ENCODE peak calls at places on chromosomes 13 and 19, in seven cellular contexts. G, W, C, Z, L, R and K are unnamed samples.

GRCh38 chr13:24834902-24835510 is 71.0 kb downstream of the RNF17 start:
- DNase-seq in Z (no peak), W (no peak), L (no peak), R (no peak), G (no peak), C (no peak), K (no peak)

GRCh38 chr13:61277088-61277487 is 138.6 kb downstream of the PCDH20 start:
- DNase-seq in Z (no peak), C (no peak), W (no peak), L (no peak), R (no peak), G (no peak), K (no peak)

GRCh38 chr13:24264976-24265375 is 44.4 kb upstream of the C1QTNF9 start:
- DNase-seq in L (no peak), W (no peak), Z (no peak), R (no peak), G (no peak), C (no peak), K (peak)

GRCh38 chr19:34131100-34131499 is 41.2 kb upstream of the LSM14A start:
- DNase-seq in L (peak), Z (no peak), G (no peak), R (no peak), W (no peak), C (peak), K (peak)

GRCh38 chr13:40161008-40161694 is 505.3 kb downstream of the FOXO1 start:
- DNase-seq in C (no peak), R (no peak), G (no peak), Z (no peak), W (no peak), L (peak), K (no peak)

GRCh38 chr19:3366104-3366760 is at the start of gene NFIC:
- DNase-seq in L (peak), R (peak), G (peak), W (peak), Z (peak), C (peak), K (peak)

GRCh38 chr13:106499905-106500304 is 35.6 kb downstream of the EFNB2 start:
- DNase-seq in W (no peak), L (no peak), R (no peak), Z (no peak), C (peak), G (no peak), K (peak)

GRCh38 chr19:35306473-35307246 is 14.7 kb downstream of the MAG start:
- DNase-seq in C (no peak), Z (peak), L (no peak), G (no peak), R (peak), W (no peak), K (peak)

GRCh38 chr19:57613941-57614743 is at the start of gene ZNF134:
- DNase-seq in R (peak), G (peak), C (peak), L (peak), W (peak), Z (peak), K (peak)

GRCh38 chr13:102642475-102642874 is 45.7 kb downstream of the TPP2 start:
- DNase-seq in G (peak), L (no peak), C (no peak), W (no peak), R (peak), Z (no peak), K (peak)

GRCh38 chr13:101429733-101430132 is 13.4 kb upstream of the NALCN start:
- DNase-seq in Z (no peak), G (no peak), W (no peak), C (no peak), L (no peak), R (no peak), K (peak)

GRCh38 chr13:59259416-59260000 is 904.2 kb downstream of the DIAPH3 start:
- DNase-seq in Z (peak), G (no peak), W (no peak), L (no peak), R (no peak), C (no peak), K (no peak)

GRCh38 chr19:3479819-3480215 is 508 bp downstream of the SMIM24 start:
- DNase-seq in W (no peak), L (peak), C (no peak), R (peak), G (no peak), Z (no peak), K (peak)

GRCh38 chr19:6057651-6058365 is 52.5 kb downstream of the RFX2 start:
- DNase-seq in W (peak), L (no peak), Z (no peak), C (no peak), G (peak), R (peak), K (no peak)

GRCh38 chr13:25752957-25753540 is 298.8 kb downstream of the SHISA2 start:
- DNase-seq in C (peak), Z (no peak), L (peak), R (no peak), G (no peak), W (peak), K (peak)

GRCh38 chr13:44465318-44465717 is 91.7 kb downstream of the SERP2 start:
- DNase-seq in R (no peak), G (no peak), L (peak), C (peak), W (no peak), Z (no peak), K (peak)

GRCh38 chr13:87671824-87672603 is 843 bp downstream of the SLITRK5 start:
- DNase-seq in R (peak), C (no peak), Z (peak), W (peak), G (no peak), L (peak), K (no peak)

GRCh38 chr19:39846678-39847486 is 703 bp upstream of the FBL start:
- DNase-seq in Z (peak), C (peak), W (no peak), L (peak), G (no peak), R (peak), K (no peak)

GRCh38 chr19:52345162-52345561 is 9.1 kb downstream of the ZNF610 start:
- DNase-seq in R (no peak), L (peak), Z (no peak), W (no peak), C (no peak), G (no peak), K (no peak)

GRCh38 chr13:35731471-35731870 is 255.0 kb upstream of the MAB21L1 start:
- DNase-seq in R (no peak), L (no peak), C (no peak), Z (no peak), G (no peak), W (no peak), K (no peak)

GRCh38 chr13:20873348-20873747 is 29.2 kb downstream of the XPO4 start:
- DNase-seq in Z (peak), L (peak), C (peak), R (no peak), W (no peak), G (no peak), K (peak)

GRCh38 chr19:50510121-50510670 is 795 bp downstream of the JOSD2 start:
- DNase-seq in L (peak), Z (peak), C (peak), R (no peak), G (no peak), W (no peak), K (no peak)

GRCh38 chr19:55306712-55307111 is 18.4 kb downstream of the TMEM150B start:
- DNase-seq in W (no peak), C (no peak), R (no peak), L (no peak), G (no peak), Z (no peak), K (no peak)

GRCh38 chr19:55305983-55306562 is 19.1 kb downstream of the TMEM150B start:
- DNase-seq in L (no peak), W (no peak), Z (no peak), C (no peak), R (no peak), G (no peak), K (no peak)

GRCh38 chr19:55310498-55310897 is 14.6 kb downstream of the TMEM150B start:
- DNase-seq in C (no peak), W (no peak), Z (no peak), L (no peak), R (no peak), G (no peak), K (no peak)

GRCh38 chr19:55309437-55309836 is 15.7 kb downstream of the TMEM150B start:
- DNase-seq in R (no peak), L (no peak), G (no peak), W (no peak), C (no peak), Z (no peak), K (no peak)

GRCh38 chr19:55308281-55308680 is 16.9 kb downstream of the TMEM150B start:
- DNase-seq in W (no peak), R (no peak), G (no peak), Z (no peak), C (no peak), L (no peak), K (no peak)
- H3K4me3 ChIP-seq in W (no peak), R (no peak), G (no peak), Z (no peak), C (no peak), L (no peak), K (no peak)

GRCh38 chr13:98819382-98819781 is 66.9 kb upstream of the SLC15A1 start:
- DNase-seq in G (no peak), C (peak), Z (no peak), L (no peak), W (peak), R (no peak), K (no peak)
- H3K4me3 ChIP-seq in G (no peak), C (no peak), Z (no peak), L (no peak), W (no peak), R (no peak), K (no peak)

GRCh38 chr19:47613165-47614146 is 4.5 kb downstream of the BICRA start:
- DNase-seq in C (peak), Z (peak), R (no peak), W (peak), G (no peak), L (peak), K (no peak)
- H3K4me3 ChIP-seq in C (peak), Z (peak), R (no peak), W (no peak), G (peak), L (peak), K (no peak)

GRCh38 chr13:113404723-113405471 is 41.0 kb upstream of the GRTP1 start:
- DNase-seq in R (peak), G (no peak), W (no peak), L (no peak), C (no peak), Z (no peak), K (no peak)

GRCh38 chr13:113402471-113403254 is 38.7 kb upstream of the GRTP1 start:
- DNase-seq in L (no peak), R (peak), W (no peak), Z (no peak), G (no peak), C (no peak), K (no peak)

GRCh38 chr13:113405481-113406300 is 41.8 kb upstream of the GRTP1 start:
- DNase-seq in R (peak), L (no peak), C (no peak), G (no peak), W (no peak), Z (no peak), K (no peak)

GRCh38 chr13:113403255-113404104 is 39.5 kb upstream of the GRTP1 start:
- DNase-seq in L (no peak), Z (no peak), R (peak), C (no peak), W (peak), G (no peak), K (no peak)

DNA sequence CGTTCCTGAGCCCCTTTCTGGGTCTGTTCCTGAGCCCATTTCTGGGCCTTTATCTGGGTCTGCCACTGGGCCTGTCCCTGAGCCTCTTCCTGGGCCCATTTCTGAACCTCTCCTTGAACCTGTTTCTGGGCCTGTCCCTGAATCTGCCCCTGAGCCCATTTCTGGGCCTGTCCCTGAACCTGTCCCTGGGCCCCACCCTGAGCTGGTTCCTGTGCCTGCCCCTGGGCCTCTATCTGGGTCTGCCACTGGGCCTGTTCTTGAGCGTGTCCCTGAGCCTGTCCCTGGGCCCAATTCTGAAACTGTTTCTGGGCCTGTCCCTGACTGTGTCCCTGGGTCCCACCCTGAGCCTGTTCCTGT is 40.4 kb upstream of the GRTP1 start:
- DNase-seq in R (no peak), L (no peak), W (no peak), C (no peak), Z (no peak), G (no peak), K (no peak)
- H3K4me3 ChIP-seq in R (no peak), L (no peak), W (no peak), C (no peak), Z (no peak), G (no peak), K (no peak)

GRCh38 chr13:77898097-77898496 is 20.5 kb downstream of the EDNRB start:
- DNase-seq in R (no peak), C (peak), L (peak), Z (no peak), W (no peak), G (no peak), K (no peak)
- H3K4me3 ChIP-seq in R (no peak), C (no peak), L (peak), Z (no peak), W (no peak), G (no peak), K (no peak)

GRCh38 chr19:10876459-10877240 is 5.3 kb downstream of the CARM1 start:
- DNase-seq in Z (no peak), L (peak), C (no peak), W (no peak), G (no peak), R (no peak), K (no peak)
- H3K4me3 ChIP-seq in Z (no peak), L (no peak), C (no peak), W (no peak), G (no peak), R (no peak), K (no peak)

GRCh38 chr13:113538689-113539058 is 45.9 kb upstream of the TFDP1 start:
- DNase-seq in C (no peak), G (peak), R (no peak), L (no peak), Z (no peak), W (no peak), K (no peak)

GRCh38 chr13:113542751-113543424 is 41.7 kb upstream of the TFDP1 start:
- DNase-seq in W (no peak), Z (peak), C (no peak), L (no peak), R (no peak), G (peak), K (no peak)

GRCh38 chr13:113539176-113539575 is 45.4 kb upstream of the TFDP1 start:
- DNase-seq in L (no peak), Z (no peak), G (peak), R (no peak), C (no peak), W (no peak), K (no peak)

GRCh38 chr13:113539822-113540221 is 44.7 kb upstream of the TFDP1 start:
- DNase-seq in G (peak), W (no peak), Z (no peak), C (peak), R (no peak), L (no peak), K (no peak)

DNA sequence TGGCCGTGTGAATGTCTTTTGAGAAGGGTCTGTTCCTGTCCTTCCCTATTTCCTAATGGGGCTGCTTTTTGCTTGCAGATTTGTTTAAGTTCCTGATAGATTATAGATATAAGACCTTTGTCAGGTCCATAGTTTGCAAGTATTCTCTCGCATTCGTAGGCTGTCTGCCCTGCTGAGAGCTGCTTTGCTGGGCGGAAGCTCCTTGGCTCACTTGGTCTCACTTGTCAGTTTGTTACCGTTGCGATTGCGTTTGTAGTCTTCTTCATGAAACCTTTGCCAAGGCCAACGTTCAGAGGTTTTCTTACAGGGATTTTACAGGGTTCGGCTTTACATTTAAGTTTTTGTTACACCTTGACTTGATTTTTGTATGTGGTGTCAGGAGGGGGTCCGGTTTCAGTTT is 44.0 kb upstream of the TFDP1 start:
- DNase-seq in G (no peak), L (no peak), R (no peak), W (no peak), Z (no peak), C (no peak), K (no peak)
- H3K4me3 ChIP-seq in G (no peak), L (no peak), R (no peak), W (no peak), Z (no peak), C (no peak), K (no peak)

GRCh38 chr19:38340927-38341326 is 5.3 kb downstream of the CATSPERG start:
- DNase-seq in R (no peak), L (no peak), Z (no peak), W (no peak), C (no peak), G (no peak), K (no peak)

GRCh38 chr19:38336638-38337359 is 1.2 kb downstream of the CATSPERG start:
- DNase-seq in W (peak), C (peak), R (peak), L (peak), Z (peak), G (peak), K (peak)

GRCh38 chr19:38335949-38336637 is 463 bp downstream of the CATSPERG start:
- DNase-seq in C (peak), L (peak), R (peak), G (peak), Z (peak), W (peak), K (peak)

GRCh38 chr19:38331728-38332127 is 3.9 kb upstream of the CATSPERG start:
- DNase-seq in R (no peak), W (no peak), Z (no peak), G (no peak), L (no peak), C (no peak), K (no peak)

GRCh38 chr19:38337360-38337653 is 1.7 kb downstream of the CATSPERG start:
- DNase-seq in G (no peak), W (no peak), Z (no peak), R (no peak), C (no peak), L (no peak), K (no peak)
- H3K4me3 ChIP-seq in G (peak), W (peak), Z (peak), R (peak), C (peak), L (peak), K (peak)

DNA sequence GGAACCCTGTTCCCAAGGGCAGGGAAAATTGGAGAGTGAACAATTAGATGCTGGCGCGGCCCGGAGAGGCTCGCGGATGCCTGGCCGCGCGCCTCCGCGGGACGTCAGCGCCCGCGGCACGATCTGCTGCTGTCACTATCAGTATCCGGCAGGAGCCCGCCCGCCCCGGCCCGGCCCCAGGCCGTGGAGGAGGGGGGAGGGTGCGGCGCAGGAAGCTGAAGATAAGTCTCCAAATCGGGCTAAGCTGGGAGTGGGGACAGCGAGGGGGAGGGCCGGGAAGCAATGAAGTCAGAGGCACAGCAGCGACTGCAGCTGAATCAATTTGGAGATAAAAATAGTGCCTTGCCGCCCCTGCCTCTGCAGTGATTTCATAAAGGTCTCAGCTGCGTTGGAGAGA is 441.5 kb upstream of the KLF12 start:
- DNase-seq in W (no peak), C (peak), R (peak), L (peak), Z (peak), G (no peak), K (peak)
- H3K4me3 ChIP-seq in W (no peak), C (peak), R (peak), L (peak), Z (peak), G (peak), K (peak)

DNA sequence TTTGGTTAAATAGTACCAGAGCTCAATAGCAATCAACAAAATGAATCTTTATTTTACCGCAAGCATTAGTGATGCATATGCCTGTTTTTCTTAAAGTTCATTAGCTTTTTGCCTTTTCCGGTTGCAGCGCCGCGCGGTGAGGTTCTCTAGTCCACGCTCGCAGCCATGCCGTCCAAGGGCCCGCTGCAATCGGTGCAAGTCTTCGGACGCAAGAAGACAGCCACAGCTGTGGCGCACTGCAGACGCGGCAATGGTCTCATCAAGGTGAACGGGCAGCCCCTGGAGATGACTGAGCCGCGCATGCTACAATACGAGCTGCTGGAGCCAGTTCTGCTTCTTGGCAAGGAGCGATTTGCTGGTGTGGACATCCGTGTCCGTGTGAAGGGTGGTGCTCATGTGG is 42.1 kb upstream of the ZNF486 start:
- DNase-seq in R (no peak), Z (no peak), G (no peak), W (no peak), C (no peak), L (no peak), K (no peak)
- H3K4me3 ChIP-seq in R (no peak), Z (no peak), G (no peak), W (no peak), C (no peak), L (no peak), K (no peak)